ENCODE peak calls at places on chromosomes 4 and X, in seven cellular contexts. B is Peyer's patch, A is upper lobe of right lung, M is tibial artery, F is brain microvascular endothelial cell, Q is cardiac muscle cell, I is RWPE1. V is an unnamed sample.
A peak's percentile ranks its signal among the peaks of the same experiment; 100 is the strongest.

GRCh38 chr4:99648321-99648720 is 9.3 kb downstream of the C4orf54 start:
- DNase-seq in F (no peak), A (no peak), I (no peak), M (no peak), Q (no peak), B (no peak), V (no peak)

GRCh38 chr4:83490876-83491450 is 6.1 kb upstream of the ABRAXAS1 start:
- DNase-seq in M (no peak), A (no peak), B (no peak), F (peak; percentile 2), I (peak; percentile 63), Q (peak; percentile 48), V (no peak)

GRCh38 chr4:80407246-80407645 is 71.7 kb downstream of the CFAP299 start:
- DNase-seq in M (peak; percentile 78), F (peak; percentile 40), I (no peak), A (no peak), Q (peak; percentile 25), B (no peak), V (no peak)

GRCh38 chr4:26139310-26139924 is 181.4 kb upstream of the RBPJ start:
- DNase-seq in Q (no peak), M (no peak), I (no peak), B (no peak), A (no peak), F (no peak), V (no peak)

GRCh38 chr4:139030614-139031235 is 15.1 kb downstream of the NOCT start:
- DNase-seq in F (peak; percentile 75), M (peak; percentile 63), Q (peak; percentile 89), I (peak; percentile 42), B (peak; percentile 61), A (no peak), V (peak; percentile 74)

GRCh38 chr4:185265942-185266341 is 56.5 kb downstream of the SNX25 start:
- DNase-seq in I (no peak), B (no peak), A (no peak), F (peak; percentile 71), M (no peak), Q (no peak), V (no peak)

GRCh38 chrX:103398321-103398937 is 22.1 kb downstream of the BEX3 start:
- DNase-seq in B (no peak), F (peak; percentile 81), I (peak; percentile 51), M (no peak), Q (peak; percentile 79), A (no peak), V (no peak)

GRCh38 chr4:7103599-7104365 is 35.9 kb upstream of the GRPEL1 start:
- DNase-seq in M (peak; percentile 76), Q (no peak), I (peak; percentile 9), A (peak; percentile 80), F (peak; percentile 6), B (peak; percentile 28), V (peak; percentile 82)

GRCh38 chr4:75634281-75634680 is 4.0 kb upstream of the CDKL2 start:
- DNase-seq in B (no peak), M (no peak), A (no peak), I (no peak), F (no peak), Q (no peak), V (no peak)

GRCh38 chr4:184265566-184266351 is 48.1 kb upstream of the ENPP6 start:
- DNase-seq in Q (peak; percentile 38), B (peak; percentile 60), I (peak; percentile 14), A (no peak), F (peak; percentile 68), M (no peak), V (no peak)

GRCh38 chrX:19344661-19345060 is 934 bp downstream of the PDHA1 start:
- DNase-seq in B (no peak), F (no peak), A (no peak), Q (no peak), M (no peak), I (no peak), V (no peak)

GRCh38 chrX:18931972-18932371 is 51.9 kb downstream of the PHKA2 start:
- DNase-seq in I (peak; percentile 7), Q (peak; percentile 41), B (no peak), F (peak; percentile 9), M (no peak), A (no peak), V (peak; percentile 20)

GRCh38 chr4:128861856-128862518 is 52.5 kb downstream of the JADE1 start:
- DNase-seq in M (no peak), A (no peak), Q (no peak), B (no peak), I (no peak), F (no peak), V (no peak)

GRCh38 chr4:36011381-36011780 is 232.9 kb downstream of the ARAP2 start:
- DNase-seq in I (no peak), F (no peak), A (no peak), M (no peak), B (no peak), Q (no peak), V (no peak)
- H3K27ac ChIP-seq in I (no peak overlapping the region), F (no peak overlapping the region), A (no peak overlapping the region), M (no peak overlapping the region), B (no peak overlapping the region), Q (no peak overlapping the region), V (no peak overlapping the region)

GRCh38 chrX:11407331-11408110 is 114.3 kb downstream of the AMELX start:
- DNase-seq in B (no peak), M (no peak), F (no peak), I (no peak), A (no peak), Q (peak; percentile 19), V (no peak)

GRCh38 chrX:11406109-11406755 is 113.0 kb downstream of the AMELX start:
- DNase-seq in Q (peak; percentile 40), F (peak; percentile 55), A (no peak), M (no peak), B (no peak), I (no peak), V (no peak)

GRCh38 chrX:11409957-11410356 is 116.7 kb downstream of the AMELX start:
- DNase-seq in I (no peak), B (no peak), M (no peak), Q (no peak), F (no peak), A (no peak), V (no peak)

GRCh38 chrX:11408783-11409182 is 115.6 kb downstream of the AMELX start:
- DNase-seq in I (no peak), M (no peak), Q (no peak), F (no peak), B (no peak), A (no peak), V (no peak)

DNA sequence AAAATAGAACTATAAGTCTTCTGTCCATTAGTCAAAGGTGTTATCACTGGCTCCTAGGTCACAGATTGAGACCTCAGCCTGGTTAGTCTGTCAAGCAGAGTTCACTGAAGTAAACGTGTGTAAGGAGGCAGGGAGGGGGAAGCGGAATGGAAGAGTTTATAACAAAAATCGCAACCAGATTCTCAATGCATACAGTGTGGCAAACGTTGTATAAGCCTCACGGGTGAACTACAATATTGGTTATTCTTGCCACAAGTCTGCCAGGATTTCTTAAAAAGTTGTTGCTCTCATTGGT is 114.8 kb downstream of the AMELX start:
- DNase-seq in B (no peak), I (no peak), F (no peak), A (no peak), M (no peak), Q (no peak), V (no peak)
- H3K27ac ChIP-seq in B (no peak overlapping the region), I (no peak overlapping the region), F (no peak overlapping the region), A (no peak overlapping the region), M (no peak overlapping the region), Q (no peak overlapping the region), V (no peak overlapping the region)

GRCh38 chr4:1664141-1664540 is 20.0 kb downstream of the FAM53A start:
- DNase-seq in M (no peak), F (peak; percentile 5), B (no peak), Q (no peak), I (no peak), A (no peak), V (no peak)
- H3K27ac ChIP-seq in M (no peak overlapping the region), F (no peak overlapping the region), B (no peak overlapping the region), Q (no peak overlapping the region), I (no peak overlapping the region), A (no peak overlapping the region), V (no peak overlapping the region)

GRCh38 chr4:93814722-93815121 is 13.8 kb upstream of the ATOH1 start:
- DNase-seq in B (no peak), M (peak; percentile 70), F (no peak), I (no peak), A (no peak), Q (no peak), V (peak; percentile 37)

GRCh38 chr4:93814141-93814540 is 14.4 kb upstream of the ATOH1 start:
- DNase-seq in M (no peak), F (no peak), I (no peak), Q (no peak), B (no peak), A (no peak), V (no peak)

GRCh38 chr4:93810340-93810992 is 18.1 kb upstream of the ATOH1 start:
- DNase-seq in B (no peak), A (no peak), F (no peak), M (no peak), I (no peak), Q (no peak), V (peak; percentile 42)

GRCh38 chr4:93813092-93813491 is 15.5 kb upstream of the ATOH1 start:
- DNase-seq in F (no peak), B (no peak), I (no peak), M (no peak), Q (no peak), A (no peak), V (no peak)

DNA sequence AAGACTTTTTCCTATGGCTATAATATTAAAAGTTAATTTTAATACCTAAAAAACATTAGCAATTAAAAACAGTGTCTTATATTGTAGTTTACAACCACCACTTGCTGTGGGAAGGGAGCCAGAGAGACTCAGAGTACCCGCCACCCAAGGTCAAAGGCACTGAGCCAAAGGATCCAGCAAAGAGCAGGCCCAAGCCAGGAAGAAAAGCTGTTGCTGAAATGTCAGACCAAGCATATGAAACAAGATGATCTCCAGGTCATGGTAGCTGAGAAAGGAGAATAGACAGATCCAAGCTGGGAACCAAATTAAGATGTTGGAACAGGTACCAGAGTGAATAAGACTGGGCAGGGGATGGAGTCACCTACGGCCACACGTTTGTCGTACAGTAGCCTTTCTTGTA is 18.8 kb upstream of the ATOH1 start:
- DNase-seq in Q (no peak), F (no peak), M (no peak), A (no peak), B (no peak), I (no peak), V (no peak)
- H3K27ac ChIP-seq in Q (no peak overlapping the region), F (no peak overlapping the region), M (no peak overlapping the region), A (no peak overlapping the region), B (no peak overlapping the region), I (no peak overlapping the region), V (no peak overlapping the region)